ENCODE peak calls at places on chromosomes 6 and 20, in nine cellular contexts. Y, S, H, U, F, I, M, O and A are unnamed samples.
A peak's percentile ranks its signal among the peaks of the same experiment; 100 is the strongest.

GRCh38 chr20:39967806-39968205 is 721.2 kb downstream of the MAFB start:
- DNase-seq in F (no peak), S (no peak), U (no peak), H (no peak), Y (no peak), M (no peak), O (no peak), I (no peak), A (no peak)

GRCh38 chr6:34496103-34496685 is 30.3 kb downstream of the PACSIN1 start:
- DNase-seq in I (no peak), O (no peak), U (no peak), S (no peak), M (no peak), Y (no peak), F (no peak), H (no peak), A (no peak)

GRCh38 chr6:35327349-35328027 is 14.9 kb upstream of the PPARD start:
- DNase-seq in F (peak; percentile 51), S (peak; percentile 62), I (peak; percentile 50), U (peak; percentile 51), O (peak; percentile 68), M (peak; percentile 66), H (no peak), Y (peak; percentile 73), A (peak; percentile 41)

GRCh38 chr6:2697291-2697690 is 53.4 kb downstream of the MYLK4 start:
- DNase-seq in Y (no peak), F (no peak), U (no peak), S (no peak), M (no peak), H (no peak), I (no peak), O (no peak), A (no peak)

GRCh38 chr6:125717120-125717731 is 32.2 kb upstream of the HEY2 start:
- DNase-seq in M (no peak), Y (no peak), H (no peak), F (no peak), S (no peak), I (no peak), U (no peak), O (no peak), A (no peak)

GRCh38 chr20:47377122-47377722 is 20.7 kb upstream of the ZMYND8 start:
- DNase-seq in M (no peak), O (no peak), F (no peak), H (no peak), I (no peak), S (no peak), U (no peak), Y (no peak), A (no peak)

GRCh38 chr6:102488729-102489128 is 1095.2 kb downstream of the GRIK2 start:
- DNase-seq in U (peak; percentile 85), H (no peak), M (no peak), S (no peak), I (no peak), F (no peak), O (no peak), Y (peak; percentile 84), A (no peak)

GRCh38 chr6:110529907-110530306 is 53.5 kb upstream of the SLC22A16 start:
- DNase-seq in M (no peak), F (no peak), Y (peak; percentile 67), O (peak; percentile 75), S (no peak), H (no peak), U (no peak), I (no peak), A (no peak)

GRCh38 chr6:75349262-75349984 is 64.8 kb upstream of the TMEM30A start:
- DNase-seq in I (no peak), M (no peak), S (no peak), H (no peak), O (peak; percentile 27), Y (peak; percentile 48), U (peak; percentile 39), F (no peak), A (no peak)

GRCh38 chr6:36118550-36119107 is 11.7 kb upstream of the MAPK13 start:
- DNase-seq in M (peak; percentile 37), I (no peak), Y (peak; percentile 47), H (no peak), U (no peak), S (no peak), O (peak; percentile 48), F (peak; percentile 54), A (no peak)

GRCh38 chr20:38343107-38343797 is 3.0 kb upstream of the LBP start:
- DNase-seq in I (no peak), F (peak; percentile 43), Y (peak; percentile 70), M (no peak), O (peak; percentile 61), H (no peak), S (no peak), U (peak; percentile 17), A (no peak)

GRCh38 chr6:35146453-35146852 is 5.3 kb upstream of the TCP11 start:
- DNase-seq in F (peak; percentile 44), O (peak; percentile 71), Y (peak; percentile 77), U (peak; percentile 64), M (no peak), I (peak; percentile 76), S (no peak), H (no peak), A (peak; percentile 27)

GRCh38 chr6:73768630-73769029 is 72.6 kb downstream of the CD109 start:
- DNase-seq in Y (no peak), F (no peak), M (no peak), H (no peak), S (no peak), O (no peak), I (no peak), U (no peak), A (no peak)

GRCh38 chr20:50366270-50367103 is 143.7 kb upstream of the PTPN1 start:
- DNase-seq in S (peak; percentile 9), F (peak; percentile 80), O (peak; percentile 62), H (no peak), I (no peak), M (peak; percentile 30), Y (peak; percentile 70), U (peak; percentile 56), A (no peak)

GRCh38 chr20:17700637-17701036 is 871 bp downstream of the BANF2 start:
- DNase-seq in S (no peak), U (no peak), M (no peak), F (no peak), H (no peak), O (no peak), Y (no peak), I (no peak), A (no peak)

GRCh38 chr6:36131517-36132220 is 1.4 kb downstream of the MAPK13 start:
- DNase-seq in I (peak; percentile 28), F (peak; percentile 67), U (peak; percentile 41), S (peak; percentile 36), O (peak; percentile 67), Y (peak; percentile 72), H (peak; percentile 68), M (no peak), A (no peak)

GRCh38 chr6:41966961-41967311 is 25.3 kb upstream of the CCND3 start:
- DNase-seq in M (no peak), I (no peak), F (no peak), O (peak; percentile 84), H (no peak), U (peak; percentile 72), S (no peak), Y (peak; percentile 91), A (peak; percentile 79)

GRCh38 chr6:107489636-107490567 is at the start of gene SOBP:
- DNase-seq in S (peak; percentile 45), I (peak; percentile 42), Y (peak; percentile 69), O (peak; percentile 38), M (no peak), F (peak; percentile 32), H (peak; percentile 50), U (peak; percentile 29), A (peak; percentile 58)

GRCh38 chr6:14730654-14731053 is 515.2 kb upstream of the JARID2 start:
- DNase-seq in O (no peak), Y (no peak), F (no peak), S (no peak), H (no peak), I (no peak), U (no peak), M (no peak), A (no peak)

GRCh38 chr6:22737331-22737730 is 168.0 kb downstream of the HDGFL1 start:
- DNase-seq in S (no peak), M (no peak), F (no peak), H (no peak), Y (peak; percentile 6), O (peak; percentile 68), I (peak; percentile 80), U (peak; percentile 52), A (peak; percentile 17)